ENCODE peak calls at places on chromosomes 6 and 20, in eight cellular contexts. H is aorta; Q is psoas muscle; M is central memory CD4-positive, alpha-beta T cell; R is stromal cell of bone marrow; X is effector CD4-positive, alpha-beta T cell; N is COR-L47; L is ovary. P is an unnamed sample.

GRCh38 chr20:10610266-10610665 is 63.5 kb downstream of the JAG1 start:
- DNase-seq in M (no peak), L (no peak), Q (no peak), H (peak; percentile 72), X (no peak), R (no peak), N (no peak), P (no peak)

GRCh38 chr6:65776332-65776731 is 69.3 kb upstream of the EYS start:
- DNase-seq in H (no peak), X (no peak), Q (no peak), M (no peak), L (no peak), N (no peak), R (no peak), P (no peak)

GRCh38 chr6:64252256-64252655 is 616.7 kb downstream of the PHF3 start:
- DNase-seq in N (no peak), M (no peak), R (no peak), Q (no peak), L (no peak), H (no peak), X (no peak), P (no peak)

GRCh38 chr20:709864-710761 is 34.5 kb upstream of the SCRT2 start:
- DNase-seq in X (no peak), H (no peak), Q (no peak), M (no peak), L (no peak), N (peak; percentile 12), R (no peak), P (no peak)

GRCh38 chr20:43916073-43916874 is 1.6 kb downstream of the TOX2 start:
- DNase-seq in M (no peak), H (peak; percentile 60), N (no peak), X (no peak), Q (no peak), L (no peak), R (no peak), P (no peak)

GRCh38 chr6:44976677-44977405 is 351.3 kb upstream of the RUNX2 start:
- DNase-seq in N (no peak), R (no peak), H (no peak), M (peak; percentile 58), Q (no peak), L (no peak), X (no peak), P (no peak)

GRCh38 chr6:134508862-134509498 is 191.1 kb upstream of the SGK1 start:
- DNase-seq in L (no peak), R (no peak), Q (no peak), N (no peak), M (no peak), H (no peak), X (no peak), P (no peak)

GRCh38 chr6:132259070-132259469 is 142.2 kb downstream of the MOXD1 start:
- DNase-seq in H (no peak), L (no peak), Q (no peak), X (no peak), N (no peak), M (no peak), R (no peak), P (peak; percentile 7)

GRCh38 chr6:142009647-142010046 is 123.1 kb upstream of the GJE1 start:
- DNase-seq in R (no peak), X (no peak), Q (no peak), H (no peak), L (no peak), M (no peak), N (no peak), P (no peak)

GRCh38 chr20:25220021-25220730 is 24.7 kb downstream of the ENTPD6 start:
- DNase-seq in X (no peak), N (peak; percentile 30), L (no peak), M (no peak), Q (no peak), H (no peak), R (no peak), P (no peak)

GRCh38 chr6:12017876-12018401 is 5.8 kb downstream of the HIVEP1 start:
- DNase-seq in L (no peak), N (no peak), X (no peak), H (no peak), R (no peak), Q (no peak), M (no peak), P (no peak)

GRCh38 chr6:37092851-37093727 is 76.9 kb upstream of the PIM1 start:
- DNase-seq in H (no peak), X (no peak), M (no peak), N (no peak), R (no peak), L (no peak), Q (peak; percentile 58), P (no peak)

GRCh38 chr6:44511126-44511525 is 123.6 kb downstream of the CDC5L start:
- DNase-seq in M (no peak), N (no peak), L (no peak), R (no peak), H (no peak), Q (no peak), X (no peak), P (no peak)

GRCh38 chr6:82840571-82840970 is 225.1 kb downstream of the UBE3D start:
- DNase-seq in M (no peak), R (no peak), X (no peak), L (no peak), Q (no peak), H (no peak), N (no peak), P (no peak)

GRCh38 chr6:15897063-15897934 is 231.6 kb upstream of the MYLIP start:
- DNase-seq in N (no peak), X (no peak), L (peak; percentile 49), H (peak; percentile 57), R (peak; percentile 58), M (no peak), Q (no peak), P (no peak)

GRCh38 chr20:59363094-59363493 is 62.7 kb downstream of the EDN3 start:
- DNase-seq in N (no peak), Q (no peak), H (no peak), X (no peak), L (no peak), M (no peak), R (no peak), P (no peak)

GRCh38 chr6:3745566-3746118 is 5.9 kb downstream of the PXDC1 start:
- DNase-seq in N (no peak), H (peak; percentile 26), L (no peak), M (no peak), Q (no peak), R (no peak), X (no peak), P (no peak)

P was measured in Panc1.